ENCODE peak calls at places on chromosomes 3 and 15, in eight cellular contexts. T is tibial nerve, N is A549, F is ovary, V is SK-N-SH, Y is sigmoid colon, X is H1, W is suprapubic skin. S is an unnamed sample.
A peak's percentile ranks its signal among the peaks of the same experiment; 100 is the strongest.

GRCh38 chr15:47885921-47886320 is 168.6 kb downstream of the SEMA6D start:
- DNase-seq in N (no peak), F (no peak), V (no peak), W (no peak), Y (no peak), X (no peak), T (no peak), S (no peak)

GRCh38 chr3:127588675-127589577 is 1.6 kb downstream of the TPRA1 start:
- DNase-seq in W (no peak), X (no peak), T (no peak), N (no peak), Y (no peak), F (no peak), V (no peak), S (no peak)

GRCh38 chr3:113274425-113274824 is 63.1 kb downstream of the BOC start:
- DNase-seq in V (no peak), X (no peak), N (no peak), F (peak; percentile 41), T (no peak), W (no peak), Y (peak; percentile 63), S (no peak)

GRCh38 chr3:58066842-58067241 is 58.6 kb downstream of the FLNB start:
- DNase-seq in F (no peak), X (no peak), N (no peak), T (no peak), V (no peak), W (peak; percentile 13), Y (no peak), S (no peak)

GRCh38 chr3:143002083-143002712 is 828 bp downstream of the U2SURP start:
- DNase-seq in Y (no peak), X (no peak), W (no peak), N (peak; percentile 49), F (no peak), T (no peak), V (peak; percentile 16), S (no peak)

GRCh38 chr3:157130138-157130880 is 29.6 kb downstream of the CCNL1 start:
- DNase-seq in X (peak; percentile 82), F (peak; percentile 60), N (peak; percentile 85), T (peak; percentile 54), Y (peak; percentile 77), V (peak; percentile 77), W (peak; percentile 81), S (peak; percentile 92)

GRCh38 chr3:156509209-156510174 is 45.4 kb downstream of the SSR3 start:
- DNase-seq in F (no peak), Y (no peak), X (no peak), V (peak; percentile 63), N (peak; percentile 51), T (no peak), W (no peak), S (no peak)

GRCh38 chr3:50194128-50194902 is 2.9 kb downstream of the GNAT1 start:
- DNase-seq in X (peak; percentile 91), Y (peak; percentile 81), V (peak; percentile 91), T (peak; percentile 33), N (peak; percentile 70), W (no peak), F (peak; percentile 86), S (peak; percentile 74)

GRCh38 chr3:191263365-191263764 is 64.3 kb downstream of the OSTN start:
- DNase-seq in X (no peak), T (no peak), N (no peak), F (no peak), W (no peak), V (no peak), Y (no peak), S (no peak)

GRCh38 chr3:126451511-126451910 is 24.2 kb downstream of the ZXDC start:
- DNase-seq in W (no peak), F (no peak), Y (peak; percentile 36), N (no peak), X (no peak), T (no peak), V (no peak), S (no peak)

GRCh38 chr3:9036327-9037112 is 73.2 kb upstream of the RAD18 start:
- DNase-seq in X (no peak), W (peak; percentile 82), F (peak; percentile 94), V (peak; percentile 54), N (no peak), T (peak; percentile 60), Y (peak; percentile 93), S (peak; percentile 56)
- H3K27ac ChIP-seq in X (no peak overlapping the region), W (peak overlapping the region; percentile 12), F (peak overlapping the region; percentile 40), V (no peak overlapping the region), N (no peak overlapping the region), T (no peak overlapping the region), Y (peak overlapping the region; percentile 27), S (peak overlapping the region; percentile 70)

DNA sequence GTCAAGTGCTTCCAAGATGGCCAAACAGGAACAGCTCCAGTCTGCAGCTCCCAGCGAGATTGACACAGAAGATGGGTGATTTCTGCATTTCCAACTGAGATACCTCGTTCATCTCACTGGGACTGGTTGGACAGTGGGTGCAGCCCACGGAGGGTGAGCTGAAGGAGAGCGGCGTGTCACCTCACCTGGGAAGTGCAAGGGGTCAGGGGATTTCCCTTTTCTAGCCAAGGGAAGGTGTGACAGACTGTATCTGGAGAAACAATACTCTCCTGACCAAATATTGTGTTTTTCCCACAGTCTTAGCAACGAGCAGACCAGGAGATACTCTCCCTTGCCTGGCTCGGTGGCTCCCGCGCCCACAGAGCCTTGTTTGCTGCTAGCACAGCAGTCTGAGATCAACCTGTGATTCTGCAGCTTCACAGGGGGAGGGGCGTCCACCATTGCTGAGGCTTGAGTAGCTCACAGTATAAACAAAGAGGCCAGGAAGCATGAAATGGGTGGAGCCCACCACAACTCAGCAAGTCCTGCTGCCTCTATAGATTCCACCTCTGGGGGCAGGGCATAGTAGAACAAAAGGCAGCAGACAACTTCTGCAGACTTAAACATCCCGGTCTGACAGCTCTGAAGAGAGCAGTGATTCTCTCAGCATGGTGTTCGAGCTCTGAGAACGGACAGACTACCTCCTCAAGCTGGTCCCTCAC is 293.5 kb upstream of the SUCLG2 start:
- DNase-seq in Y (no peak), X (peak; percentile 48), V (no peak), T (no peak), N (peak; percentile 14), W (no peak), F (no peak), S (no peak)
- H3K4me3 ChIP-seq in Y (no peak overlapping the region), X (no peak overlapping the region), V (no peak overlapping the region), T (no peak overlapping the region), N (no peak overlapping the region), W (no peak overlapping the region), F (no peak overlapping the region), S (no peak overlapping the region)

DNA sequence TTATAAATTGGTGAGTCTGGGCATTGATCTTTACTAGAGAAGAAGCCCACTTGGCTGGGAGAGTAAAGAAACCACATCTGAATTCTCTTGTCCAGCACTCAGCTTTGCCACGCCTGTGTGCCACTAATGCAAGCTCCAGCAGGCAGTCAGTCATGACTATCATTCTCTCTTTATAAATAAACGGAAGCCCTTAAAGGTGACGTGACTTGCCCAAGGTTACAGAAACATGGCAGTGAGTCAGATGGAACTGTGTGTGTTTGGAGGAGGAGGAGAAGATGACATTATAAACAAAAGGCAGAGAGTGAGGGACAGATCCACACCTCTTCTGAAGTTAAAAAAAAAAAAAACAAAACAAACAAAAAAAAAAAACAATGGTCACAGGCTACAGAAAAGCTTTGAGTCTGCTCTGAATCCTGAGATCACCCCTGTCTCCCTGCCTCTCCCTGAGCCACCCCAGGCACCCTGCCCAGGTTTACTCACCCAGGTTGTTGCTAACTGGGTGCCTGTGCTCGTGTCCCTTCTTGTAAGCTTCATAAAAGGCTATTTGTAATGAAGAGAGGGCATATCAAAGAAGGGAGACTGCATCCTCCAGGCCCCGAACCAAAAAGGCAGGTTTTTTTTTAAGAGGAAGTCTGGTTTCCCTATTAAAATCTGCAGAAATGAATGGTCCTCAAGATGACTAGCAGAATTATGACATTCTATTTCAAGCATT is 119.7 kb upstream of the PHLDB2 start:
- DNase-seq in Y (peak; percentile 80), X (no peak), W (no peak), V (no peak), N (peak; percentile 85), F (no peak), T (no peak), S (no peak)
- TF ChIP-seq EP300 in Y (no peak), X (no peak), W (no peak), V (no peak), N (peak; percentile 27), F (no peak), T (no peak), S (no peak)

GRCh38 chr3:66220602-66221377 is at the start of gene SLC25A26:
- DNase-seq in N (peak; percentile 93), X (peak; percentile 95), Y (peak; percentile 98), V (peak; percentile 98), F (peak; percentile 96), T (peak; percentile 89), W (peak; percentile 97), S (peak; percentile 96)
- H3K27ac ChIP-seq in N (peak within 1 kb of the TSS; percentile 94), X (peak within 1 kb of the TSS; percentile 79), Y (peak within 1 kb of the TSS; percentile 71), V (peak within 1 kb of the TSS; percentile 71), F (peak within 1 kb of the TSS; percentile 66), T (peak within 1 kb of the TSS; percentile 59), W (peak within 1 kb of the TSS; percentile 81), S (peak within 1 kb of the TSS; percentile 81)